ENCODE peak calls at places on chromosomes 6 and 20, in four cellular contexts. J, R, I and S are unnamed samples.

GRCh38 chr6:22401206-22401605 is 104.4 kb upstream of the PRL start:
- DNase-seq in J (no peak), R (no peak), I (peak; percentile 23), S (no peak)

GRCh38 chr6:87779542-87779941 is 77.5 kb upstream of the AKIRIN2 start:
- DNase-seq in J (no peak), R (no peak), I (no peak), S (no peak)

GRCh38 chr20:63108247-63108646 is 101.5 kb upstream of the BHLHE23 start:
- DNase-seq in J (no peak), R (no peak), I (no peak), S (no peak)

GRCh38 chr6:93721386-93722048 is 302.2 kb upstream of the EPHA7 start:
- DNase-seq in J (peak; percentile 67), R (no peak), I (peak; percentile 3), S (peak; percentile 7)

GRCh38 chr20:61437280-61438206 is 185.5 kb downstream of the CDH4 start:
- DNase-seq in J (peak; percentile 94), R (peak; percentile 90), I (peak; percentile 94), S (no peak)

GRCh38 chr20:35478804-35479472 is 23.5 kb downstream of the CEP250 start:
- DNase-seq in J (no peak), R (no peak), I (no peak), S (no peak)

GRCh38 chr20:60381643-60382400 is 423.6 kb downstream of the CDH26 start:
- DNase-seq in J (peak; percentile 11), R (no peak), I (no peak), S (no peak)

GRCh38 chr6:145705561-145705960 is 29.8 kb downstream of the EPM2A start:
- DNase-seq in J (peak; percentile 46), R (peak; percentile 78), I (peak; percentile 29), S (no peak)

GRCh38 chr6:139114741-139115140 is 20.1 kb upstream of the HECA start:
- DNase-seq in J (no peak), R (no peak), I (no peak), S (no peak)

GRCh38 chr20:28562510-28562898 is 2695.0 kb upstream of the DEFB115 start:
- DNase-seq in J (peak; percentile 54), R (peak; percentile 89), I (peak; percentile 79), S (peak; percentile 47)

GRCh38 chr6:131027326-131027725 is 35.7 kb downstream of the EPB41L2 start:
- DNase-seq in J (no peak), R (no peak), I (no peak), S (no peak)

GRCh38 chr6:3795836-3796395 is 44.4 kb upstream of the PXDC1 start:
- DNase-seq in J (no peak), R (no peak), I (no peak), S (no peak)

GRCh38 chr6:106540907-106541306 is 88.4 kb downstream of the RTN4IP1 start:
- DNase-seq in J (peak; percentile 62), R (no peak), I (no peak), S (peak; percentile 61)

GRCh38 chr6:55898342-55898741 is 23.0 kb upstream of the BMP5 start:
- DNase-seq in J (no peak), R (peak; percentile 73), I (peak; percentile 47), S (peak; percentile 42)

GRCh38 chr6:170177383-170178265 is 113.3 kb downstream of the DLL1 start:
- DNase-seq in J (no peak), R (no peak), I (no peak), S (no peak)

GRCh38 chr6:157879873-157880254 is 56.8 kb downstream of the SNX9 start:
- DNase-seq in J (no peak), R (no peak), I (no peak), S (no peak)

GRCh38 chr20:46139243-46139889 is 21.3 kb downstream of the CD40 start:
- DNase-seq in J (no peak), R (no peak), I (no peak), S (no peak)

GRCh38 chr20:45835230-45836224 is 1.9 kb downstream of the SNX21 start:
- DNase-seq in J (peak; percentile 91), R (peak; percentile 47), I (peak; percentile 53), S (peak; percentile 54)

GRCh38 chr20:3156811-3157619 is 2.6 kb downstream of the FASTKD5 start:
- DNase-seq in J (no peak), R (peak; percentile 26), I (no peak), S (no peak)
- H3K4me3 ChIP-seq in J (no peak overlapping the region), R (no peak overlapping the region), I (no peak overlapping the region), S (peak overlapping the region; percentile 98)

GRCh38 chr6:10686901-10687300 is 7.5 kb downstream of the C6orf52 start:
- DNase-seq in J (no peak), R (no peak), I (no peak), S (no peak)
- H3K9ac ChIP-seq in J (no peak overlapping the region), R (no peak overlapping the region), I (no peak overlapping the region), S (no peak overlapping the region)

GRCh38 chr20:53940883-53941546 is 129.4 kb downstream of the BCAS1 start:
- DNase-seq in J (peak; percentile 86), R (peak; percentile 94), I (peak; percentile 96), S (peak; percentile 61)
- H3K4me3 ChIP-seq in J (no peak overlapping the region), R (peak overlapping the region; percentile 0), I (peak overlapping the region; percentile 32), S (peak overlapping the region; percentile 26)

DNA sequence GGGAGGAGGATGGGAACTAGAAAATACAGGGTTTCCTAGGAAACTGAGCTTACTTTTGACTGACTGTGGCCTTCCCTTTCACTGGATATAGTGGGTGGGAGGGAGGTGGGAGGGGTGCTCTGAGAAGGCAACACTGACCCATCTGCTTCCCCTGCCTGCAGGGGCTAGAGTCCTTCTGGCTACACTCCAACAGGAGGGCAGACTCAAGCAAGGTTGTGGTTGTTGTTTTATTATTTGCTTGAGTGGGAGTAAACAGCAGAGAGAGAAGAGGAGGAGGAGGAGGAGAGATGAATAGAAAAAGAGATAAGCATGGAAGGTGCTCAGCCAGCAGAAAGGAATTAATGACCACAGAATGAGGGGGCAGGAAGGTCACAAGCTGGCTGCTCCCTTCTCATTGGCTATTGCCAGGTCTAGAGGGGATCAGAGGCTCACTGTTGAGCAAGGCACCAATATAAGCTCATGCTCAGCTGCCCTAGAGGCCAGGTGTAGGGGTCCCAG is 84.4 kb downstream of the FYN start:
- DNase-seq in J (no peak), R (no peak), I (no peak), S (no peak)
- H3K9ac ChIP-seq in J (no peak overlapping the region), R (no peak overlapping the region), I (no peak overlapping the region), S (peak overlapping the region; percentile 71)

DNA sequence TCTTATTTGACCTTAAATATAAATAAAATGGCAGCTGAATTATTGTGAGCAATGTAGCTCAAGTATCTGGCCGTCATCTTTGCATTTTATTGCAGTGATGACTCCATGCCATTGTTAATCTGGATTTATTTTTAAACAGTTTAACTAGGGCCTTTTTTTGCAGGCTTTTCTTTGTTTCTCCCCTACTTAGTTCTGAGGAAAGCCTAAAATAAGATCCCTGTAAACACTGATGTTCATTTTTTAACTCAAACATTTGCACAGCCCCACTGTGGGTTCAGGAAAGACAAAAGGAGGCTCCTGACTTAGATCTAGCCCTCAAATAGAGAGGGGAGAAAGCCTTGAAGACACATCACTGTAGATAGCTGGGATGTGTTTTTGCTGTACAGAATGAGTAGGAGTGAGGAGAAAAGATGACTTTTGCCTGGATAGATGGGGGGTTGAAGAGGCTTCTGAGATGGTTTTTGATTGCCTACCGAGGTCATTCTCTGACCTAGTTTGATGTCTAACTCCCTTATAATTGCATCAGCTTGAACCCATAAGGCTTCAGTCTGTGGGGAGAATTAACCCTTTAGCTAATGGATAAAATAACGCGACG is 69.3 kb downstream of the PLEKHG1 start:
- DNase-seq in J (no peak), R (no peak), I (no peak), S (peak; percentile 1)
- H3K4me3 ChIP-seq in J (no peak overlapping the region), R (no peak overlapping the region), I (no peak overlapping the region), S (no peak overlapping the region)

DNA sequence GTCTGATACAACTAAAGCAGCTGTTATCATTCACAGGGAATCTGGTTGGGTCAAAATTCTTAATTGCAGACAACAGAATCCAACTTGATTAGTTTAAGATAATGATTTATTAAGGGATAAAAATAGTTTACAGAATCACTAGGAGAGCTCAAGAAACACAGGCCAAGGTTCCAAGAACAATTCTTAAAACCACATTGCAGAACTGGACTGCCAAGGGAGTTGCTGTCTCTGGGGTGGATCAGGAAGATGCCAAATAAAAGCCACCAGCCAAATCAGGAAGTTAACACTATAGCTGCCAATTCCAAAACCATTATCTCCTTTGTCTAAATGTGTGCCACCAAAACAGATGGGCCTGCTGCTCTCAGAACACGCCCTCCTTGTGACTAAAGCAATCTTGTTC is 53.7 kb downstream of the NUDT3 start:
- DNase-seq in J (no peak), R (no peak), I (no peak), S (no peak)
- H3K9ac ChIP-seq in J (no peak overlapping the region), R (no peak overlapping the region), I (no peak overlapping the region), S (no peak overlapping the region)